ENCODE peak calls at places on chromosomes 6 and 20, in seven cellular contexts. T is stimulated activated CD4-positive, alpha-beta T cell treated with anti-CD3 and anti-CD28 coated beads, Interleukin-1b, Interleukin-23, amount 100 ng/mL, for 1 hour; B is NCI-H1417; F is MCF 10A; G is B cell; L is amniotic stem cell; I is activated naive CD4-positive, alpha-beta T cell treated with anti-CD3 and anti-CD28 coated beads, Interleukin-2, amount 10 ng/mL, durations not matched to agents 7 days and 5 days. Y is an unnamed sample.

GRCh38 chr6:16286151-16286522 is 47.8 kb downstream of the GMPR start:
- DNase-seq in T (no peak), B (no peak), F (peak; percentile 30), G (peak; percentile 33), L (no peak), I (peak; percentile 28), Y (no peak)

GRCh38 chr20:4007383-4008025 is 7.9 kb downstream of the RNF24 start:
- DNase-seq in T (no peak), B (no peak), F (no peak), G (no peak), L (no peak), I (no peak), Y (no peak)

GRCh38 chr20:63694596-63695418 is 1.6 kb upstream of the TNFRSF6B start:
- DNase-seq in T (no peak), B (no peak), F (no peak), G (peak; percentile 6), L (no peak), I (peak; percentile 20), Y (no peak)

GRCh38 chr6:44122821-44123220 is 4.4 kb downstream of the MRPL14 start:
- DNase-seq in T (no peak), B (no peak), F (no peak), G (no peak), L (no peak), I (peak; percentile 50), Y (peak; percentile 66)

GRCh38 chr6:148794797-148795196 is 48.0 kb downstream of the UST start:
- DNase-seq in T (no peak), B (no peak), F (no peak), G (no peak), L (no peak), I (no peak), Y (no peak)

GRCh38 chr6:46368137-46368536 is 123.1 kb downstream of the RCAN2 start:
- DNase-seq in T (no peak), B (peak; percentile 52), F (no peak), G (no peak), L (no peak), I (no peak), Y (no peak)

GRCh38 chr6:137291441-137291840 is 72.3 kb upstream of the IFNGR1 start:
- DNase-seq in T (no peak), B (no peak), F (peak; percentile 73), G (peak; percentile 20), L (no peak), I (no peak), Y (no peak)

GRCh38 chr6:170294813-170295518 is 4.1 kb upstream of the DLL1 start:
- DNase-seq in T (no peak), B (peak; percentile 76), F (no peak), G (peak; percentile 57), L (no peak), I (no peak), Y (no peak)

GRCh38 chr20:10551732-10552724 is 116.9 kb downstream of the SLX4IP start:
- DNase-seq in T (no peak), B (no peak), F (no peak), G (no peak), L (no peak), I (no peak), Y (no peak)

GRCh38 chr20:31717478-31717946 is 5.2 kb downstream of the BCL2L1 start:
- DNase-seq in T (no peak), B (no peak), F (no peak), G (peak; percentile 32), L (no peak), I (no peak), Y (no peak)

GRCh38 chr20:49508435-49509199 is 26.1 kb upstream of the KCNB1 start:
- DNase-seq in T (no peak), B (peak; percentile 66), F (peak; percentile 57), G (peak; percentile 17), L (no peak), I (no peak), Y (no peak)

GRCh38 chr6:582370-582769 is 74.5 kb downstream of the HUS1B start:
- DNase-seq in T (no peak), B (no peak), F (no peak), G (no peak), L (no peak), I (no peak), Y (no peak)

GRCh38 chr20:58086763-58087566 is 141.5 kb downstream of the ANKRD60 start:
- DNase-seq in T (no peak), B (peak; percentile 59), F (peak; percentile 60), G (peak; percentile 14), L (no peak), I (peak; percentile 25), Y (peak; percentile 30)

GRCh38 chr6:79895382-79896100 is 51.8 kb downstream of the ELOVL4 start:
- DNase-seq in T (no peak), B (no peak), F (peak; percentile 32), G (no peak), L (no peak), I (no peak), Y (no peak)

GRCh38 chr20:35235881-35236280 is 9.4 kb downstream of the MMP24 start:
- DNase-seq in T (no peak), B (no peak), F (peak; percentile 15), G (no peak), L (no peak), I (no peak), Y (no peak)

GRCh38 chr20:1330075-1330830 is 1.3 kb upstream of the SDCBP2 start:
- DNase-seq in T (no peak), B (no peak), F (peak; percentile 89), G (peak; percentile 77), L (no peak), I (peak; percentile 73), Y (peak; percentile 64)

GRCh38 chr6:30163090-30163917 is at the start of gene TRIM15:
- DNase-seq in T (no peak), B (no peak), F (peak; percentile 79), G (no peak), L (no peak), I (peak; percentile 52), Y (peak; percentile 35)

GRCh38 chr6:41088451-41088850 is 15.7 kb downstream of the NFYA start:
- DNase-seq in T (no peak), B (no peak), F (no peak), G (no peak), L (no peak), I (no peak), Y (no peak)

GRCh38 chr20:43138061-43138860 is 51.4 kb downstream of the PTPRT start:
- DNase-seq in T (no peak), B (no peak), F (no peak), G (no peak), L (no peak), I (no peak), Y (no peak)

GRCh38 chr6:58113960-58114359 is 796.5 kb downstream of the PRIM2 start:
- DNase-seq in T (no peak), B (peak; percentile 18), F (peak; percentile 30), G (no peak), L (no peak), I (no peak), Y (no peak)

GRCh38 chr6:75488026-75488425 is 5.6 kb downstream of the FILIP1 start:
- DNase-seq in T (no peak), B (no peak), F (peak; percentile 13), G (no peak), L (no peak), I (no peak), Y (no peak)